ENCODE peak calls at places on chromosomes 4 and X, in five cellular contexts. One of them, this sample, is unnamed.

GRCh38 chr4:72330381-72330780 is 238.6 kb downstream of the ADAMTS3 start:
- DNase-seq in activated CD8-positive, alpha-beta memory T cell treated with anti-CD3 and anti-CD28 coated beads for 48 hours: no peak
- DNase-seq in HT1080: no peak
- DNase-seq in GM13977: no peak
- DNase-seq in NCI-H524: no peak
- DNase-seq in this sample: no peak

GRCh38 chr4:54281060-54281781 is 52.1 kb downstream of the PDGFRA start:
- DNase-seq in GM13977: no peak
- DNase-seq in HT1080: peak
- DNase-seq in activated CD8-positive, alpha-beta memory T cell treated with anti-CD3 and anti-CD28 coated beads for 48 hours: no peak
- DNase-seq in NCI-H524: no peak
- DNase-seq in this sample: no peak

GRCh38 chrX:79153348-79153747 is 8.9 kb downstream of the GPR174 start:
- DNase-seq in NCI-H524: no peak
- DNase-seq in GM13977: no peak
- DNase-seq in activated CD8-positive, alpha-beta memory T cell treated with anti-CD3 and anti-CD28 coated beads for 48 hours: no peak
- DNase-seq in HT1080: no peak
- DNase-seq in this sample: no peak

GRCh38 chrX:1686642-1687041 is 71.8 kb downstream of the ASMT start:
- DNase-seq in HT1080: peak
- DNase-seq in GM13977: no peak
- DNase-seq in activated CD8-positive, alpha-beta memory T cell treated with anti-CD3 and anti-CD28 coated beads for 48 hours: no peak
- DNase-seq in NCI-H524: no peak
- DNase-seq in this sample: peak

GRCh38 chr4:16269742-16270522 is 43.7 kb upstream of the TAPT1 start:
- DNase-seq in NCI-H524: no peak
- DNase-seq in activated CD8-positive, alpha-beta memory T cell treated with anti-CD3 and anti-CD28 coated beads for 48 hours: no peak
- DNase-seq in HT1080: peak
- DNase-seq in GM13977: no peak
- DNase-seq in this sample: no peak

GRCh38 chr4:36281384-36282106 is at the start of gene DTHD1:
- DNase-seq in activated CD8-positive, alpha-beta memory T cell treated with anti-CD3 and anti-CD28 coated beads for 48 hours: no peak
- DNase-seq in NCI-H524: no peak
- DNase-seq in GM13977: no peak
- DNase-seq in HT1080: no peak
- DNase-seq in this sample: no peak

GRCh38 chr4:54781771-54782170 is 124.0 kb downstream of the KIT start:
- DNase-seq in NCI-H524: no peak
- DNase-seq in GM13977: no peak
- DNase-seq in HT1080: no peak
- DNase-seq in activated CD8-positive, alpha-beta memory T cell treated with anti-CD3 and anti-CD28 coated beads for 48 hours: no peak
- DNase-seq in this sample: no peak

GRCh38 chrX:40152173-40152705 is 54.5 kb upstream of the BCOR start:
- DNase-seq in NCI-H524: peak
- DNase-seq in activated CD8-positive, alpha-beta memory T cell treated with anti-CD3 and anti-CD28 coated beads for 48 hours: no peak
- DNase-seq in GM13977: peak
- DNase-seq in HT1080: no peak
- DNase-seq in this sample: peak

GRCh38 chr4:164931551-164932324 is 45.7 kb downstream of the TRIM61 start:
- DNase-seq in HT1080: peak
- DNase-seq in activated CD8-positive, alpha-beta memory T cell treated with anti-CD3 and anti-CD28 coated beads for 48 hours: no peak
- DNase-seq in NCI-H524: no peak
- DNase-seq in GM13977: no peak
- DNase-seq in this sample: no peak

GRCh38 chrX:19902110-19902509 is 14.7 kb upstream of the SH3KBP1 start:
- DNase-seq in activated CD8-positive, alpha-beta memory T cell treated with anti-CD3 and anti-CD28 coated beads for 48 hours: no peak
- DNase-seq in NCI-H524: no peak
- DNase-seq in HT1080: no peak
- DNase-seq in GM13977: no peak
- DNase-seq in this sample: no peak

GRCh38 chrX:97854071-97854470 is 970.4 kb downstream of the RPA4 start:
- DNase-seq in GM13977: no peak
- DNase-seq in HT1080: no peak
- DNase-seq in activated CD8-positive, alpha-beta memory T cell treated with anti-CD3 and anti-CD28 coated beads for 48 hours: no peak
- DNase-seq in NCI-H524: no peak
- DNase-seq in this sample: no peak

GRCh38 chr4:143586080-143586479 is 72.6 kb downstream of the SMARCA5 start:
- DNase-seq in GM13977: no peak
- DNase-seq in HT1080: no peak
- DNase-seq in NCI-H524: no peak
- DNase-seq in activated CD8-positive, alpha-beta memory T cell treated with anti-CD3 and anti-CD28 coated beads for 48 hours: no peak
- DNase-seq in this sample: no peak

GRCh38 chr4:105710678-105711077 is 2.1 kb downstream of the GSTCD start:
- DNase-seq in activated CD8-positive, alpha-beta memory T cell treated with anti-CD3 and anti-CD28 coated beads for 48 hours: no peak
- DNase-seq in HT1080: no peak
- DNase-seq in NCI-H524: peak
- DNase-seq in GM13977: no peak
- DNase-seq in this sample: no peak

GRCh38 chrX:132968282-132968681 is 9.9 kb upstream of the HS6ST2 start:
- DNase-seq in activated CD8-positive, alpha-beta memory T cell treated with anti-CD3 and anti-CD28 coated beads for 48 hours: no peak
- DNase-seq in HT1080: no peak
- DNase-seq in NCI-H524: peak
- DNase-seq in GM13977: no peak
- DNase-seq in this sample: no peak

GRCh38 chr4:40848981-40849380 is 99.2 kb downstream of the NSUN7 start:
- DNase-seq in GM13977: no peak
- DNase-seq in HT1080: peak
- DNase-seq in NCI-H524: no peak
- DNase-seq in activated CD8-positive, alpha-beta memory T cell treated with anti-CD3 and anti-CD28 coated beads for 48 hours: no peak
- DNase-seq in this sample: no peak

GRCh38 chr4:16785800-16786527 is 112.5 kb downstream of the LDB2 start:
- DNase-seq in activated CD8-positive, alpha-beta memory T cell treated with anti-CD3 and anti-CD28 coated beads for 48 hours: no peak
- DNase-seq in HT1080: no peak
- DNase-seq in GM13977: no peak
- DNase-seq in NCI-H524: peak
- DNase-seq in this sample: no peak

GRCh38 chr4:161121451-161121850 is 1042.3 kb downstream of the FSTL5 start:
- DNase-seq in activated CD8-positive, alpha-beta memory T cell treated with anti-CD3 and anti-CD28 coated beads for 48 hours: no peak
- DNase-seq in GM13977: no peak
- DNase-seq in HT1080: peak
- DNase-seq in NCI-H524: no peak
- DNase-seq in this sample: no peak

GRCh38 chrX:154712781-154713391 is 38.0 kb downstream of the GAB3 start:
- DNase-seq in HT1080: peak
- DNase-seq in activated CD8-positive, alpha-beta memory T cell treated with anti-CD3 and anti-CD28 coated beads for 48 hours: no peak
- DNase-seq in NCI-H524: no peak
- DNase-seq in GM13977: peak
- DNase-seq in this sample: no peak

GRCh38 chr4:24515698-24516097 is 68.7 kb downstream of the DHX15 start:
- DNase-seq in NCI-H524: no peak
- DNase-seq in activated CD8-positive, alpha-beta memory T cell treated with anti-CD3 and anti-CD28 coated beads for 48 hours: no peak
- DNase-seq in GM13977: no peak
- DNase-seq in HT1080: peak
- DNase-seq in this sample: no peak

GRCh38 chr4:145557720-145558119 is 61.5 kb upstream of the MMAA start:
- DNase-seq in NCI-H524: peak
- DNase-seq in GM13977: peak
- DNase-seq in HT1080: peak
- DNase-seq in activated CD8-positive, alpha-beta memory T cell treated with anti-CD3 and anti-CD28 coated beads for 48 hours: no peak
- DNase-seq in this sample: peak

GRCh38 chr4:141610365-141610764 is 26.0 kb upstream of the IL15 start:
- DNase-seq in NCI-H524: no peak
- DNase-seq in activated CD8-positive, alpha-beta memory T cell treated with anti-CD3 and anti-CD28 coated beads for 48 hours: no peak
- DNase-seq in HT1080: no peak
- DNase-seq in GM13977: no peak
- DNase-seq in this sample: no peak

GRCh38 chrX:30835373-30835772 is 53.7 kb downstream of the TAB3 start:
- DNase-seq in activated CD8-positive, alpha-beta memory T cell treated with anti-CD3 and anti-CD28 coated beads for 48 hours: no peak
- DNase-seq in NCI-H524: no peak
- DNase-seq in GM13977: no peak
- DNase-seq in HT1080: no peak
- DNase-seq in this sample: no peak

GRCh38 chr4:132818091-132818490 is 331.0 kb upstream of the PCDH10 start:
- DNase-seq in GM13977: no peak
- DNase-seq in HT1080: no peak
- DNase-seq in activated CD8-positive, alpha-beta memory T cell treated with anti-CD3 and anti-CD28 coated beads for 48 hours: no peak
- DNase-seq in NCI-H524: no peak
- DNase-seq in this sample: no peak

GRCh38 chr4:4591071-4591470 is 49.2 kb upstream of the STX18 start:
- DNase-seq in activated CD8-positive, alpha-beta memory T cell treated with anti-CD3 and anti-CD28 coated beads for 48 hours: no peak
- DNase-seq in GM13977: no peak
- DNase-seq in NCI-H524: no peak
- DNase-seq in HT1080: no peak
- DNase-seq in this sample: no peak

GRCh38 chr4:13539721-13540445 is 4.4 kb downstream of the NKX3-2 start:
- DNase-seq in GM13977: peak
- DNase-seq in activated CD8-positive, alpha-beta memory T cell treated with anti-CD3 and anti-CD28 coated beads for 48 hours: no peak
- DNase-seq in NCI-H524: no peak
- DNase-seq in HT1080: no peak
- DNase-seq in this sample: peak

GRCh38 chrX:129000018-129000417 is 523.3 kb downstream of the SMARCA1 start:
- DNase-seq in activated CD8-positive, alpha-beta memory T cell treated with anti-CD3 and anti-CD28 coated beads for 48 hours: no peak
- DNase-seq in GM13977: no peak
- DNase-seq in NCI-H524: no peak
- DNase-seq in HT1080: no peak
- DNase-seq in this sample: no peak

GRCh38 chr4:24774452-24774851 is 20.9 kb upstream of the SOD3 start:
- DNase-seq in activated CD8-positive, alpha-beta memory T cell treated with anti-CD3 and anti-CD28 coated beads for 48 hours: no peak
- DNase-seq in HT1080: no peak
- DNase-seq in GM13977: no peak
- DNase-seq in NCI-H524: no peak
- DNase-seq in this sample: no peak

GRCh38 chr4:137707221-137707620 is 174.9 kb upstream of the PCDH18 start:
- DNase-seq in activated CD8-positive, alpha-beta memory T cell treated with anti-CD3 and anti-CD28 coated beads for 48 hours: no peak
- DNase-seq in HT1080: no peak
- DNase-seq in NCI-H524: peak
- DNase-seq in GM13977: no peak
- DNase-seq in this sample: no peak

GRCh38 chr4:876780-877179 is 50.9 kb upstream of the CPLX1 start:
- DNase-seq in GM13977: no peak
- DNase-seq in HT1080: no peak
- DNase-seq in activated CD8-positive, alpha-beta memory T cell treated with anti-CD3 and anti-CD28 coated beads for 48 hours: no peak
- DNase-seq in NCI-H524: no peak
- DNase-seq in this sample: no peak

GRCh38 chr4:10383417-10383816 is 73.8 kb downstream of the ZNF518B start:
- DNase-seq in activated CD8-positive, alpha-beta memory T cell treated with anti-CD3 and anti-CD28 coated beads for 48 hours: no peak
- DNase-seq in GM13977: no peak
- DNase-seq in NCI-H524: no peak
- DNase-seq in HT1080: no peak
- DNase-seq in this sample: no peak

GRCh38 chr4:8739820-8740665 is 131.6 kb downstream of the HMX1 start:
- DNase-seq in HT1080: peak
- DNase-seq in NCI-H524: no peak
- DNase-seq in GM13977: no peak
- DNase-seq in activated CD8-positive, alpha-beta memory T cell treated with anti-CD3 and anti-CD28 coated beads for 48 hours: no peak
- DNase-seq in this sample: no peak

GRCh38 chr4:185424905-185425599 is 712 bp downstream of the UFSP2 start:
- DNase-seq in NCI-H524: no peak
- DNase-seq in activated CD8-positive, alpha-beta memory T cell treated with anti-CD3 and anti-CD28 coated beads for 48 hours: no peak
- DNase-seq in GM13977: peak
- DNase-seq in HT1080: no peak
- DNase-seq in this sample: no peak

GRCh38 chr4:41120297-41121217 is 93.8 kb downstream of the APBB2 start:
- DNase-seq in HT1080: no peak
- DNase-seq in NCI-H524: no peak
- DNase-seq in activated CD8-positive, alpha-beta memory T cell treated with anti-CD3 and anti-CD28 coated beads for 48 hours: no peak
- DNase-seq in GM13977: no peak
- DNase-seq in this sample: peak